ENCODE peak calls at places on chromosomes 7 and 10, in five cellular contexts. One of them, this sample, is unnamed.
A peak's percentile ranks its signal among the peaks of the same experiment; 100 is the strongest.

GRCh38 chr10:130121486-130122079 is 11.0 kb upstream of the C10orf143 start:
- DNase-seq in HepG2: no peak
- DNase-seq in A549: no peak
- DNase-seq in K562: no peak
- DNase-seq in GM12878: no peak
- DNase-seq in this sample: no peak

GRCh38 chr10:16662889-16663288 is 141.2 kb upstream of the C1QL3 start:
- DNase-seq in HepG2: no peak
- DNase-seq in A549: no peak
- DNase-seq in K562: no peak
- DNase-seq in GM12878: no peak
- DNase-seq in this sample: no peak

GRCh38 chr10:62382831-62383230 is 8.7 kb downstream of the ZNF365 start:
- DNase-seq in HepG2: no peak
- DNase-seq in A549: no peak
- DNase-seq in K562: no peak
- DNase-seq in GM12878: no peak
- DNase-seq in this sample: no peak

GRCh38 chr10:48456361-48456804 is 148.5 kb downstream of the ARHGAP22 start:
- DNase-seq in HepG2: no peak
- DNase-seq in A549: no peak
- DNase-seq in K562: peak; percentile 68
- DNase-seq in GM12878: no peak
- DNase-seq in this sample: peak; percentile 12

GRCh38 chr7:149799397-149800168 is 26.2 kb upstream of the ZNF467 start:
- DNase-seq in HepG2: peak; percentile 35
- DNase-seq in A549: no peak
- DNase-seq in K562: peak; percentile 76
- DNase-seq in GM12878: no peak
- DNase-seq in this sample: peak; percentile 82

GRCh38 chr10:79069325-79070090 is 742 bp downstream of the ZMIZ1 start:
- DNase-seq in HepG2: no peak
- DNase-seq in A549: peak; percentile 54
- DNase-seq in K562: peak; percentile 81
- DNase-seq in GM12878: no peak
- DNase-seq in this sample: peak; percentile 44

GRCh38 chr10:120997313-120998102 is 146.3 kb downstream of the WDR11 start:
- DNase-seq in HepG2: no peak
- DNase-seq in A549: no peak
- DNase-seq in K562: no peak
- DNase-seq in GM12878: no peak
- DNase-seq in this sample: no peak

GRCh38 chr7:26458751-26459150 is 167.1 kb downstream of the SNX10 start:
- DNase-seq in HepG2: no peak
- DNase-seq in A549: no peak
- DNase-seq in K562: no peak
- DNase-seq in GM12878: no peak
- DNase-seq in this sample: no peak

GRCh38 chr10:3825244-3825643 is 40.2 kb upstream of the KLF6 start:
- DNase-seq in HepG2: peak; percentile 77
- DNase-seq in A549: peak; percentile 81
- DNase-seq in K562: no peak
- DNase-seq in GM12878: no peak
- DNase-seq in this sample: no peak

GRCh38 chr7:81688622-81689411 is 81.0 kb downstream of the HGF start:
- DNase-seq in HepG2: no peak
- DNase-seq in A549: no peak
- DNase-seq in K562: no peak
- DNase-seq in GM12878: no peak
- DNase-seq in this sample: no peak

GRCh38 chr7:97842772-97843345 is 29.3 kb downstream of the ASNS start:
- DNase-seq in HepG2: no peak
- DNase-seq in A549: no peak
- DNase-seq in K562: no peak
- DNase-seq in GM12878: no peak
- DNase-seq in this sample: no peak

GRCh38 chr10:53754851-53755250 is 982.3 kb upstream of the MBL2 start:
- DNase-seq in HepG2: no peak
- DNase-seq in A549: no peak
- DNase-seq in K562: no peak
- DNase-seq in GM12878: no peak
- DNase-seq in this sample: peak; percentile 27

GRCh38 chr7:98213874-98214810 is 2.9 kb downstream of the BHLHA15 start:
- DNase-seq in HepG2: no peak
- DNase-seq in A549: no peak
- DNase-seq in K562: no peak
- DNase-seq in GM12878: no peak
- DNase-seq in this sample: no peak

GRCh38 chr7:73894851-73895441 is 34.0 kb downstream of the TMEM270 start:
- DNase-seq in HepG2: no peak
- DNase-seq in A549: peak; percentile 76
- DNase-seq in K562: peak; percentile 46
- DNase-seq in GM12878: no peak
- DNase-seq in this sample: no peak

GRCh38 chr10:70359017-70359550 is 23.3 kb downstream of the LRRC20 start:
- DNase-seq in HepG2: no peak
- DNase-seq in A549: no peak
- DNase-seq in K562: no peak
- DNase-seq in GM12878: no peak
- DNase-seq in this sample: no peak

GRCh38 chr10:88525371-88526079 is 57.6 kb downstream of the RNLS start:
- DNase-seq in HepG2: no peak
- DNase-seq in A549: peak; percentile 8
- DNase-seq in K562: no peak
- DNase-seq in GM12878: no peak
- DNase-seq in this sample: no peak

GRCh38 chr10:44853148-44853734 is 57.9 kb upstream of the TMEM72 start:
- DNase-seq in HepG2: no peak
- DNase-seq in A549: no peak
- DNase-seq in K562: no peak
- DNase-seq in GM12878: no peak
- DNase-seq in this sample: no peak

GRCh38 chr7:134686782-134687181 is 40.1 kb downstream of the BPGM start:
- DNase-seq in HepG2: no peak
- DNase-seq in A549: peak; percentile 38
- DNase-seq in K562: no peak
- DNase-seq in GM12878: no peak
- DNase-seq in this sample: peak; percentile 32

GRCh38 chr7:5591547-5591899 is 167.9 kb upstream of the TNRC18 start:
- DNase-seq in HepG2: peak; percentile 72
- DNase-seq in A549: peak; percentile 66
- DNase-seq in K562: peak; percentile 40
- DNase-seq in GM12878: no peak
- DNase-seq in this sample: peak; percentile 74

GRCh38 chr7:4169505-4169904 is 512.6 kb upstream of the FOXK1 start:
- DNase-seq in HepG2: no peak
- DNase-seq in A549: peak; percentile 38
- DNase-seq in K562: no peak
- DNase-seq in GM12878: no peak
- DNase-seq in this sample: no peak

GRCh38 chr10:76428541-76429330 is 997.3 kb downstream of the LRMDA start:
- DNase-seq in HepG2: no peak
- DNase-seq in A549: no peak
- DNase-seq in K562: no peak
- DNase-seq in GM12878: no peak
- DNase-seq in this sample: peak; percentile 18

GRCh38 chr7:158216198-158216597 is 371.4 kb downstream of the PTPRN2 start:
- DNase-seq in HepG2: no peak
- DNase-seq in A549: no peak
- DNase-seq in K562: no peak
- DNase-seq in GM12878: no peak
- DNase-seq in this sample: no peak

GRCh38 chr10:123998197-123999141 is 94.9 kb downstream of the CHST15 start:
- DNase-seq in HepG2: no peak
- DNase-seq in A549: no peak
- DNase-seq in K562: no peak
- DNase-seq in GM12878: no peak
- DNase-seq in this sample: no peak

GRCh38 chr7:27168265-27168947 is 3.1 kb upstream of the HOXA9 start:
- DNase-seq in HepG2: no peak
- DNase-seq in A549: no peak
- DNase-seq in K562: no peak
- DNase-seq in GM12878: no peak
- DNase-seq in this sample: peak; percentile 31

GRCh38 chr10:18264466-18264865 is 124.2 kb downstream of the CACNB2 start:
- DNase-seq in HepG2: no peak
- DNase-seq in A549: no peak
- DNase-seq in K562: no peak
- DNase-seq in GM12878: no peak
- DNase-seq in this sample: no peak

GRCh38 chr10:124296121-124296812 is 122.5 kb downstream of the OAT start:
- DNase-seq in HepG2: no peak
- DNase-seq in A549: no peak
- DNase-seq in K562: no peak
- DNase-seq in GM12878: no peak
- DNase-seq in this sample: peak; percentile 46

GRCh38 chr10:26859241-26860025 is 1.3 kb downstream of the ABI1 start:
- DNase-seq in HepG2: peak; percentile 22
- DNase-seq in A549: no peak
- DNase-seq in K562: no peak
- DNase-seq in GM12878: no peak
- DNase-seq in this sample: no peak

GRCh38 chr10:125006188-125006680 is 64.3 kb downstream of the ZRANB1 start:
- DNase-seq in HepG2: no peak
- DNase-seq in A549: no peak
- DNase-seq in K562: no peak
- DNase-seq in GM12878: no peak
- DNase-seq in this sample: no peak

GRCh38 chr10:129825221-129825620 is 138.9 kb downstream of the EBF3 start:
- DNase-seq in HepG2: no peak
- DNase-seq in A549: no peak
- DNase-seq in K562: no peak
- DNase-seq in GM12878: no peak
- DNase-seq in this sample: no peak

GRCh38 chr10:131536676-131537075 is 225.2 kb upstream of the TCERG1L start:
- DNase-seq in HepG2: no peak
- DNase-seq in A549: no peak
- DNase-seq in K562: no peak
- DNase-seq in GM12878: no peak
- DNase-seq in this sample: no peak

GRCh38 chr10:109959571-109960145 is 36.3 kb upstream of the XPNPEP1 start:
- DNase-seq in HepG2: no peak
- DNase-seq in A549: no peak
- DNase-seq in K562: no peak
- DNase-seq in GM12878: no peak
- DNase-seq in this sample: no peak

GRCh38 chr7:105718511-105718925 is 137.2 kb upstream of the EFCAB10 start:
- DNase-seq in HepG2: no peak
- DNase-seq in A549: no peak
- DNase-seq in K562: no peak
- DNase-seq in GM12878: no peak
- DNase-seq in this sample: no peak

GRCh38 chr7:25537678-25538375 is 309.5 kb upstream of the NPVF start:
- DNase-seq in HepG2: no peak
- DNase-seq in A549: no peak
- DNase-seq in K562: no peak
- DNase-seq in GM12878: no peak
- DNase-seq in this sample: no peak

GRCh38 chr7:7221602-7222038 is 39.3 kb downstream of the C1GALT1 start:
- DNase-seq in HepG2: no peak
- DNase-seq in A549: peak; percentile 13
- DNase-seq in K562: no peak
- DNase-seq in GM12878: no peak
- DNase-seq in this sample: no peak

GRCh38 chr7:129698516-129699418 is 87.2 kb downstream of the NRF1 start:
- DNase-seq in HepG2: no peak
- DNase-seq in A549: no peak
- DNase-seq in K562: no peak
- DNase-seq in GM12878: no peak
- DNase-seq in this sample: peak; percentile 50
- H3K4me2 ChIP-seq in HepG2: no peak overlapping the region
- H3K4me2 ChIP-seq in A549: peak overlapping the region; percentile 31
- H3K4me2 ChIP-seq in K562: no peak overlapping the region
- H3K4me2 ChIP-seq in GM12878: no peak overlapping the region
- H3K4me2 ChIP-seq in this sample: peak overlapping the region; percentile 14

GRCh38 chr10:73806176-73806950 is 5.0 kb downstream of the NDST2 start:
- DNase-seq in HepG2: no peak
- DNase-seq in A549: no peak
- DNase-seq in K562: no peak
- DNase-seq in GM12878: no peak
- DNase-seq in this sample: no peak
- TF ChIP-seq JUNB in HepG2: no peak
- TF ChIP-seq JUNB in A549: no peak
- TF ChIP-seq JUNB in K562: no peak
- TF ChIP-seq JUNB in GM12878: no peak
- TF ChIP-seq JUNB in this sample: no peak

GRCh38 chr10:101570764-101571572 is 17.1 kb downstream of the POLL start:
- DNase-seq in HepG2: no peak
- DNase-seq in A549: no peak
- DNase-seq in K562: no peak
- DNase-seq in GM12878: no peak
- DNase-seq in this sample: peak; percentile 27
- H3K4me2 ChIP-seq in HepG2: peak overlapping the region; percentile 100
- H3K4me2 ChIP-seq in A549: peak overlapping the region; percentile 95
- H3K4me2 ChIP-seq in K562: peak overlapping the region; percentile 78
- H3K4me2 ChIP-seq in GM12878: peak overlapping the region; percentile 90
- H3K4me2 ChIP-seq in this sample: peak overlapping the region; percentile 97

GRCh38 chr7:66502230-66503035 is 126.2 kb upstream of the KCTD7 start:
- DNase-seq in HepG2: peak; percentile 78
- DNase-seq in A549: no peak
- DNase-seq in K562: peak; percentile 32
- DNase-seq in GM12878: no peak
- DNase-seq in this sample: no peak

GRCh38 chr7:66503551-66504031 is 125.1 kb upstream of the KCTD7 start:
- DNase-seq in HepG2: no peak
- DNase-seq in A549: no peak
- DNase-seq in K562: no peak
- DNase-seq in GM12878: no peak
- DNase-seq in this sample: no peak

GRCh38 chr7:66497346-66497745 is 131.3 kb upstream of the KCTD7 start:
- DNase-seq in HepG2: no peak
- DNase-seq in A549: no peak
- DNase-seq in K562: no peak
- DNase-seq in GM12878: no peak
- DNase-seq in this sample: no peak

GRCh38 chr7:66503036-66503370 is 125.7 kb upstream of the KCTD7 start:
- DNase-seq in HepG2: no peak
- DNase-seq in A549: no peak
- DNase-seq in K562: no peak
- DNase-seq in GM12878: no peak
- DNase-seq in this sample: no peak

GRCh38 chr7:66500087-66500486 is 128.6 kb upstream of the KCTD7 start:
- DNase-seq in HepG2: peak; percentile 38
- DNase-seq in A549: no peak
- DNase-seq in K562: no peak
- DNase-seq in GM12878: no peak
- DNase-seq in this sample: peak; percentile 33
- TF ChIP-seq JUNB in HepG2: no peak
- TF ChIP-seq JUNB in A549: no peak
- TF ChIP-seq JUNB in K562: no peak
- TF ChIP-seq JUNB in GM12878: no peak
- TF ChIP-seq JUNB in this sample: no peak

DNA sequence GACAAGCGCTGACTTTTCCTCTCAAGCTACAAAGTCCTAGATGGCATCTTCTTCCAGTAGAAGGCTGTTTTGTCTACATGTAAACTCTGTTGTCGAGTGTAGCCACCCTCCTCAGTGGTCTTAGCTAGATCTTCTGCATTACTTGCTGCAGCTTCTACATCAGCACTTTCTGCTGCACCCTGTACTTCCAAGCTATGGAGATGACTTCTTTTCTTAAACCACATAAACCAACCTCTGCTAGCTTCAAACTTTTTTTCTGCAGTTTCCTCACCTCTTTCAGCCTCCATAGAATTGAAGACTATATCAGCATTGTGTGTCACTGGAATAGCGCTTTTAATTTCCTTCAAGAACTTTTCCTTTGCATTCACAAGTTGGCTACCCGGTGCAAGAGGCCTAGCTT is 87.8 kb downstream of the LANCL2 start:
- DNase-seq in HepG2: no peak
- DNase-seq in A549: no peak
- DNase-seq in K562: no peak
- DNase-seq in GM12878: no peak
- DNase-seq in this sample: no peak
- H3K4me2 ChIP-seq in HepG2: no peak overlapping the region
- H3K4me2 ChIP-seq in A549: no peak overlapping the region
- H3K4me2 ChIP-seq in K562: no peak overlapping the region
- H3K4me2 ChIP-seq in GM12878: no peak overlapping the region
- H3K4me2 ChIP-seq in this sample: no peak overlapping the region

This sample was measured in GM23338.